ENCODE peak calls at places on chromosomes 6 and 20, in five cellular contexts. H is GM10248, I is GM12865, J is body of pancreas, T is dorsolateral prefrontal cortex. Y is an unnamed sample.

GRCh38 chr20:4956200-4956810 is 45.0 kb downstream of the SLC23A2 start:
- DNase-seq in H (peak), I (peak), J (no peak), T (no peak), Y (no peak)

GRCh38 chr20:48422242-48422960 is 405.4 kb downstream of the PREX1 start:
- DNase-seq in H (no peak), I (peak), J (no peak), T (no peak), Y (no peak)

GRCh38 chr6:161434921-161435411 is 161.1 kb upstream of the AGPAT4 start:
- DNase-seq in H (no peak), I (no peak), J (peak), T (no peak), Y (no peak)

GRCh38 chr6:13250703-13251102 is 77.6 kb downstream of the TBC1D7 start:
- DNase-seq in H (no peak), I (no peak), J (no peak), T (no peak), Y (no peak)

GRCh38 chr6:109373762-109374161 is 8.5 kb downstream of the CD164 start:
- DNase-seq in H (peak), I (peak), J (no peak), T (no peak), Y (peak)

GRCh38 chr6:139732451-139732850 is 358.0 kb upstream of the CITED2 start:
- DNase-seq in H (no peak), I (no peak), J (no peak), T (no peak), Y (no peak)

GRCh38 chr20:20946122-20946759 is 159.9 kb downstream of the LINC00237 start:
- DNase-seq in H (no peak), I (no peak), J (no peak), T (no peak), Y (peak)

GRCh38 chr20:13231031-13231752 is 10.1 kb downstream of the ISM1 start:
- DNase-seq in H (no peak), I (no peak), J (no peak), T (no peak), Y (peak)

GRCh38 chr6:35638679-35639078 is 50.0 kb downstream of the FKBP5 start:
- DNase-seq in H (no peak), I (no peak), J (no peak), T (no peak), Y (no peak)

GRCh38 chr20:16518068-16518783 is 55.0 kb downstream of the KIF16B start:
- DNase-seq in H (peak), I (peak), J (peak), T (no peak), Y (peak)

DNA sequence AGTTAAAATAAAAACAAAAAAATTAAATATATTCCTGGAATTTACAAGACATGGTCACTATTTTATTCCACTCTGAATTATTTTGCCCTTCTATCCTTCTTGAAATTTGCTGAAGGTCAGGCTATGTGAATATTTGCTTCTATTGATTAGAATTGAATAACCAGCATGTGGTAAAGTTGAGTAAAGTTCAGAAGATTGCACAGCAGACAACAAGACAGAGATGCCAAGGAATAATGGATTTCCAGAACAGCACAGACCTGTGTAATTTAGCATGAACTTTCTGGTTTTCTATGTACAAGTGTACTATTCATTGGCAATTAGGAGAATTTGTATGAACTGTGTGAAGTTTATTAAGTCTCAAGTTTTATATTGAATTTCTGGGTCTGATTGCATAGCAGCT is 352.4 kb downstream of the TBC1D32 start:
- DNase-seq in H (no peak), I (no peak), J (no peak), T (no peak), Y (no peak)
- TF ChIP-seq CTCF in H (no peak), I (no peak), J (no peak), T (no peak), Y (no peak)

GRCh38 chr6:7424967-7425807 is 35.6 kb downstream of the RIOK1 start:
- DNase-seq in H (no peak), I (peak), J (peak), T (no peak), Y (no peak)
- TF ChIP-seq CTCF in H (no peak), I (peak), J (peak), T (no peak), Y (no peak)

GRCh38 chr6:39312912-39313525 is 1.2 kb downstream of the KCNK17 start:
- DNase-seq in H (no peak), I (no peak), J (peak), T (no peak), Y (no peak)
- TF ChIP-seq CTCF in H (no peak), I (no peak), J (no peak), T (no peak), Y (no peak)

GRCh38 chr6:88975369-88975768 is 12.0 kb upstream of the RNGTT start:
- DNase-seq in H (no peak), I (no peak), J (no peak), T (no peak), Y (no peak)
- TF ChIP-seq CTCF in H (no peak), I (peak), J (no peak), T (no peak), Y (no peak)

GRCh38 chr6:168737481-168737880 is 296.5 kb downstream of the SMOC2 start:
- DNase-seq in H (no peak), I (no peak), J (no peak), T (no peak), Y (no peak)
- TF ChIP-seq CTCF in H (no peak), I (no peak), J (no peak), T (no peak), Y (no peak)

DNA sequence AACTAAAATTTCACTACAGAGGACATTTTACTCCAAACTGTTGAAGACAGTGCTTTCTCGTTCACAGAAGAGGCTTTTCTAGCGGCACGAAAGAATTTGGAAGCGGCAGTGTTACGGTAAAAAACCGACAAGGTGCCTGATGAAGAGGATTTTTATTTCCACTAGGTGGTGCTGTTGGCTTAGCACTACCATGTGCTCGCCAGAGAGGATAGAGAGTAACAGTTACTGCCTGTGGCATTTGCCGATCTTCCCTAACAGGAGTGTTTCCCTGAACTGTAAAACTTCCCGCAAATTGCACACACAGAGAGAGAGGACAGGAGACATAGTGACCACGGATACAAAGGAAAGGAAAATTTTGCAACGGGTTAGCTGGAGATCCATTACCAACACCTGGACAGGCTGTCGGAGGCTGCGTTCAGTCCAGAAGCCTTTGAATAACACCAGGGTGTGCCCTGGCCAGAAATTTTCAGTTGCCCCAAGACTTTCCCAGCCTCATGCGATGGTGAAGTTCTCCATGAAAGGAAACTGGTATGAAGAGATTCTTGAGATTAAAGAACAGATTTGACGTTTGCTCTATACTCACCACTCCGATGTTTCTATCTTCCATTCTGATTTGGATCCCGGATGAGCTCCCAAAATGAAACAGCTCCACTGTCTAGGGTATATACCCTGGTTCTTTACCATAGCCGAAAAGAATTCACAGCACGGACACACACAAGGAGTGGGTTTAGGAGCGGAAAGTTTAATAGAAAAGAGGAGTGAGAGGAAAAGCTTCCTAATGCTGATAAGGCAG is 48.1 kb downstream of the HLA-DPB1 start:
- DNase-seq in H (no peak), I (peak), J (no peak), T (no peak), Y (peak)
- TF ChIP-seq CTCF in H (peak), I (peak), J (no peak), T (no peak), Y (peak)

Y was measured in activated CD8-positive, alpha-beta T cell treated with anti-CD3 and anti-CD28 coated beads for 36 hours.